ENCODE peak calls at places on chromosomes 1 and 21, in eight cellular contexts. One of them, this sample, is unnamed.

GRCh38 chr1:36327421-36328087 is 4.1 kb upstream of the EVA1B start:
- DNase-seq in activated CD8-positive, alpha-beta T cell treated with anti-CD3 and anti-CD28 coated beads, Interleukin-2, amount 10 ng/mL, durations not matched to agents 7 days and 5 days: no peak
- DNase-seq in colonic mucosa: no peak
- DNase-seq in adrenal gland: no peak
- DNase-seq in fibroblast of lung: no peak
- DNase-seq in stimulated activated CD8-positive, alpha-beta memory T cell treated with anti-CD3 and anti-CD28 coated beads, Interleukin-4, amount 100 ng/mL, for 4 hours: no peak
- DNase-seq in foreskin fibroblast: peak; percentile 89
- DNase-seq in left ventricle myocardium superior: no peak
- DNase-seq in this sample: no peak

GRCh38 chr1:208127791-208128408 is 116.3 kb downstream of the PLXNA2 start:
- DNase-seq in activated CD8-positive, alpha-beta T cell treated with anti-CD3 and anti-CD28 coated beads, Interleukin-2, amount 10 ng/mL, durations not matched to agents 7 days and 5 days: no peak
- DNase-seq in colonic mucosa: no peak
- DNase-seq in adrenal gland: no peak
- DNase-seq in fibroblast of lung: no peak
- DNase-seq in stimulated activated CD8-positive, alpha-beta memory T cell treated with anti-CD3 and anti-CD28 coated beads, Interleukin-4, amount 100 ng/mL, for 4 hours: no peak
- DNase-seq in foreskin fibroblast: no peak
- DNase-seq in left ventricle myocardium superior: no peak
- DNase-seq in this sample: no peak

GRCh38 chr1:225834417-225835329 is 24.7 kb downstream of the EPHX1 start:
- DNase-seq in activated CD8-positive, alpha-beta T cell treated with anti-CD3 and anti-CD28 coated beads, Interleukin-2, amount 10 ng/mL, durations not matched to agents 7 days and 5 days: no peak
- DNase-seq in colonic mucosa: no peak
- DNase-seq in adrenal gland: peak; percentile 75
- DNase-seq in fibroblast of lung: peak; percentile 92
- DNase-seq in stimulated activated CD8-positive, alpha-beta memory T cell treated with anti-CD3 and anti-CD28 coated beads, Interleukin-4, amount 100 ng/mL, for 4 hours: no peak
- DNase-seq in foreskin fibroblast: peak; percentile 79
- DNase-seq in left ventricle myocardium superior: peak; percentile 72
- DNase-seq in this sample: no peak

GRCh38 chr21:42019101-42019605 is 9.0 kb upstream of the ZBTB21 start:
- DNase-seq in activated CD8-positive, alpha-beta T cell treated with anti-CD3 and anti-CD28 coated beads, Interleukin-2, amount 10 ng/mL, durations not matched to agents 7 days and 5 days: no peak
- DNase-seq in colonic mucosa: no peak
- DNase-seq in adrenal gland: no peak
- DNase-seq in fibroblast of lung: no peak
- DNase-seq in stimulated activated CD8-positive, alpha-beta memory T cell treated with anti-CD3 and anti-CD28 coated beads, Interleukin-4, amount 100 ng/mL, for 4 hours: no peak
- DNase-seq in foreskin fibroblast: no peak
- DNase-seq in left ventricle myocardium superior: no peak
- DNase-seq in this sample: no peak

GRCh38 chr1:87042127-87042811 is 127.8 kb downstream of the HS2ST1 start:
- DNase-seq in activated CD8-positive, alpha-beta T cell treated with anti-CD3 and anti-CD28 coated beads, Interleukin-2, amount 10 ng/mL, durations not matched to agents 7 days and 5 days: no peak
- DNase-seq in colonic mucosa: no peak
- DNase-seq in adrenal gland: no peak
- DNase-seq in fibroblast of lung: no peak
- DNase-seq in stimulated activated CD8-positive, alpha-beta memory T cell treated with anti-CD3 and anti-CD28 coated beads, Interleukin-4, amount 100 ng/mL, for 4 hours: no peak
- DNase-seq in foreskin fibroblast: no peak
- DNase-seq in left ventricle myocardium superior: no peak
- DNase-seq in this sample: no peak

GRCh38 chr1:54995013-54995760 is 3.5 kb upstream of the BSND start:
- DNase-seq in activated CD8-positive, alpha-beta T cell treated with anti-CD3 and anti-CD28 coated beads, Interleukin-2, amount 10 ng/mL, durations not matched to agents 7 days and 5 days: no peak
- DNase-seq in colonic mucosa: no peak
- DNase-seq in adrenal gland: no peak
- DNase-seq in fibroblast of lung: no peak
- DNase-seq in stimulated activated CD8-positive, alpha-beta memory T cell treated with anti-CD3 and anti-CD28 coated beads, Interleukin-4, amount 100 ng/mL, for 4 hours: no peak
- DNase-seq in foreskin fibroblast: no peak
- DNase-seq in left ventricle myocardium superior: no peak
- DNase-seq in this sample: no peak

GRCh38 chr1:9838946-9839345 is 15.2 kb upstream of the CLSTN1 start:
- DNase-seq in activated CD8-positive, alpha-beta T cell treated with anti-CD3 and anti-CD28 coated beads, Interleukin-2, amount 10 ng/mL, durations not matched to agents 7 days and 5 days: no peak
- DNase-seq in colonic mucosa: no peak
- DNase-seq in adrenal gland: no peak
- DNase-seq in fibroblast of lung: no peak
- DNase-seq in stimulated activated CD8-positive, alpha-beta memory T cell treated with anti-CD3 and anti-CD28 coated beads, Interleukin-4, amount 100 ng/mL, for 4 hours: no peak
- DNase-seq in foreskin fibroblast: no peak
- DNase-seq in left ventricle myocardium superior: no peak
- DNase-seq in this sample: no peak

GRCh38 chr1:94903318-94904009 is 23.4 kb downstream of the CNN3 start:
- DNase-seq in activated CD8-positive, alpha-beta T cell treated with anti-CD3 and anti-CD28 coated beads, Interleukin-2, amount 10 ng/mL, durations not matched to agents 7 days and 5 days: no peak
- DNase-seq in colonic mucosa: no peak
- DNase-seq in adrenal gland: no peak
- DNase-seq in fibroblast of lung: no peak
- DNase-seq in stimulated activated CD8-positive, alpha-beta memory T cell treated with anti-CD3 and anti-CD28 coated beads, Interleukin-4, amount 100 ng/mL, for 4 hours: no peak
- DNase-seq in foreskin fibroblast: no peak
- DNase-seq in left ventricle myocardium superior: no peak
- DNase-seq in this sample: no peak

GRCh38 chr1:231091853-231092301 is 51.8 kb upstream of the FAM89A start:
- DNase-seq in activated CD8-positive, alpha-beta T cell treated with anti-CD3 and anti-CD28 coated beads, Interleukin-2, amount 10 ng/mL, durations not matched to agents 7 days and 5 days: peak; percentile 33
- DNase-seq in colonic mucosa: peak; percentile 53
- DNase-seq in adrenal gland: peak; percentile 26
- DNase-seq in fibroblast of lung: peak; percentile 24
- DNase-seq in stimulated activated CD8-positive, alpha-beta memory T cell treated with anti-CD3 and anti-CD28 coated beads, Interleukin-4, amount 100 ng/mL, for 4 hours: no peak
- DNase-seq in foreskin fibroblast: peak; percentile 21
- DNase-seq in left ventricle myocardium superior: no peak
- DNase-seq in this sample: no peak

GRCh38 chr1:230289350-230289644 is 136.8 kb downstream of the PGBD5 start:
- DNase-seq in activated CD8-positive, alpha-beta T cell treated with anti-CD3 and anti-CD28 coated beads, Interleukin-2, amount 10 ng/mL, durations not matched to agents 7 days and 5 days: no peak
- DNase-seq in colonic mucosa: no peak
- DNase-seq in adrenal gland: no peak
- DNase-seq in fibroblast of lung: no peak
- DNase-seq in stimulated activated CD8-positive, alpha-beta memory T cell treated with anti-CD3 and anti-CD28 coated beads, Interleukin-4, amount 100 ng/mL, for 4 hours: no peak
- DNase-seq in foreskin fibroblast: no peak
- DNase-seq in left ventricle myocardium superior: no peak
- DNase-seq in this sample: no peak

GRCh38 chr1:61426254-61426653 is 298.7 kb downstream of the TM2D1 start:
- DNase-seq in activated CD8-positive, alpha-beta T cell treated with anti-CD3 and anti-CD28 coated beads, Interleukin-2, amount 10 ng/mL, durations not matched to agents 7 days and 5 days: no peak
- DNase-seq in colonic mucosa: no peak
- DNase-seq in adrenal gland: no peak
- DNase-seq in fibroblast of lung: no peak
- DNase-seq in stimulated activated CD8-positive, alpha-beta memory T cell treated with anti-CD3 and anti-CD28 coated beads, Interleukin-4, amount 100 ng/mL, for 4 hours: no peak
- DNase-seq in foreskin fibroblast: no peak
- DNase-seq in left ventricle myocardium superior: no peak
- DNase-seq in this sample: no peak

GRCh38 chr1:197884173-197884572 is 18.3 kb upstream of the C1orf53 start:
- DNase-seq in activated CD8-positive, alpha-beta T cell treated with anti-CD3 and anti-CD28 coated beads, Interleukin-2, amount 10 ng/mL, durations not matched to agents 7 days and 5 days: no peak
- DNase-seq in colonic mucosa: peak; percentile 57
- DNase-seq in adrenal gland: no peak
- DNase-seq in fibroblast of lung: peak; percentile 44
- DNase-seq in stimulated activated CD8-positive, alpha-beta memory T cell treated with anti-CD3 and anti-CD28 coated beads, Interleukin-4, amount 100 ng/mL, for 4 hours: no peak
- DNase-seq in foreskin fibroblast: no peak
- DNase-seq in left ventricle myocardium superior: no peak
- DNase-seq in this sample: no peak

GRCh38 chr1:109131800-109132199 is 17.9 kb downstream of the ELAPOR1 start:
- DNase-seq in activated CD8-positive, alpha-beta T cell treated with anti-CD3 and anti-CD28 coated beads, Interleukin-2, amount 10 ng/mL, durations not matched to agents 7 days and 5 days: no peak
- DNase-seq in colonic mucosa: no peak
- DNase-seq in adrenal gland: no peak
- DNase-seq in fibroblast of lung: no peak
- DNase-seq in stimulated activated CD8-positive, alpha-beta memory T cell treated with anti-CD3 and anti-CD28 coated beads, Interleukin-4, amount 100 ng/mL, for 4 hours: no peak
- DNase-seq in foreskin fibroblast: no peak
- DNase-seq in left ventricle myocardium superior: no peak
- DNase-seq in this sample: no peak

GRCh38 chr1:174964261-174964984 is 35.3 kb upstream of the CACYBP start:
- DNase-seq in activated CD8-positive, alpha-beta T cell treated with anti-CD3 and anti-CD28 coated beads, Interleukin-2, amount 10 ng/mL, durations not matched to agents 7 days and 5 days: peak; percentile 37
- DNase-seq in colonic mucosa: peak; percentile 33
- DNase-seq in adrenal gland: no peak
- DNase-seq in fibroblast of lung: no peak
- DNase-seq in stimulated activated CD8-positive, alpha-beta memory T cell treated with anti-CD3 and anti-CD28 coated beads, Interleukin-4, amount 100 ng/mL, for 4 hours: no peak
- DNase-seq in foreskin fibroblast: no peak
- DNase-seq in left ventricle myocardium superior: no peak
- DNase-seq in this sample: no peak

GRCh38 chr1:84353665-84354064 is 44.6 kb upstream of the DNASE2B start:
- DNase-seq in activated CD8-positive, alpha-beta T cell treated with anti-CD3 and anti-CD28 coated beads, Interleukin-2, amount 10 ng/mL, durations not matched to agents 7 days and 5 days: no peak
- DNase-seq in colonic mucosa: no peak
- DNase-seq in adrenal gland: peak; percentile 60
- DNase-seq in fibroblast of lung: peak; percentile 85
- DNase-seq in stimulated activated CD8-positive, alpha-beta memory T cell treated with anti-CD3 and anti-CD28 coated beads, Interleukin-4, amount 100 ng/mL, for 4 hours: no peak
- DNase-seq in foreskin fibroblast: peak; percentile 81
- DNase-seq in left ventricle myocardium superior: no peak
- DNase-seq in this sample: no peak

GRCh38 chr21:40386301-40386911 is 460.6 kb downstream of the DSCAM start:
- DNase-seq in activated CD8-positive, alpha-beta T cell treated with anti-CD3 and anti-CD28 coated beads, Interleukin-2, amount 10 ng/mL, durations not matched to agents 7 days and 5 days: peak; percentile 39
- DNase-seq in colonic mucosa: peak; percentile 37
- DNase-seq in adrenal gland: peak; percentile 60
- DNase-seq in fibroblast of lung: no peak
- DNase-seq in stimulated activated CD8-positive, alpha-beta memory T cell treated with anti-CD3 and anti-CD28 coated beads, Interleukin-4, amount 100 ng/mL, for 4 hours: no peak
- DNase-seq in foreskin fibroblast: no peak
- DNase-seq in left ventricle myocardium superior: peak; percentile 71
- DNase-seq in this sample: peak; percentile 66

GRCh38 chr1:245575710-245576109 is 420.9 kb downstream of the KIF26B start:
- DNase-seq in activated CD8-positive, alpha-beta T cell treated with anti-CD3 and anti-CD28 coated beads, Interleukin-2, amount 10 ng/mL, durations not matched to agents 7 days and 5 days: no peak
- DNase-seq in colonic mucosa: no peak
- DNase-seq in adrenal gland: no peak
- DNase-seq in fibroblast of lung: peak; percentile 4
- DNase-seq in stimulated activated CD8-positive, alpha-beta memory T cell treated with anti-CD3 and anti-CD28 coated beads, Interleukin-4, amount 100 ng/mL, for 4 hours: no peak
- DNase-seq in foreskin fibroblast: no peak
- DNase-seq in left ventricle myocardium superior: no peak
- DNase-seq in this sample: no peak

GRCh38 chr1:239976130-239976968 is 115.3 kb upstream of the FMN2 start:
- DNase-seq in activated CD8-positive, alpha-beta T cell treated with anti-CD3 and anti-CD28 coated beads, Interleukin-2, amount 10 ng/mL, durations not matched to agents 7 days and 5 days: peak; percentile 63
- DNase-seq in colonic mucosa: peak; percentile 48
- DNase-seq in adrenal gland: peak; percentile 55
- DNase-seq in fibroblast of lung: peak; percentile 65
- DNase-seq in stimulated activated CD8-positive, alpha-beta memory T cell treated with anti-CD3 and anti-CD28 coated beads, Interleukin-4, amount 100 ng/mL, for 4 hours: peak; percentile 14
- DNase-seq in foreskin fibroblast: peak; percentile 82
- DNase-seq in left ventricle myocardium superior: peak; percentile 37
- DNase-seq in this sample: peak; percentile 46

GRCh38 chr1:54464031-54464476 is 57.9 kb upstream of the SSBP3 start:
- DNase-seq in activated CD8-positive, alpha-beta T cell treated with anti-CD3 and anti-CD28 coated beads, Interleukin-2, amount 10 ng/mL, durations not matched to agents 7 days and 5 days: no peak
- DNase-seq in colonic mucosa: no peak
- DNase-seq in adrenal gland: no peak
- DNase-seq in fibroblast of lung: no peak
- DNase-seq in stimulated activated CD8-positive, alpha-beta memory T cell treated with anti-CD3 and anti-CD28 coated beads, Interleukin-4, amount 100 ng/mL, for 4 hours: no peak
- DNase-seq in foreskin fibroblast: no peak
- DNase-seq in left ventricle myocardium superior: no peak
- DNase-seq in this sample: no peak

GRCh38 chr1:184212649-184213314 is 161.3 kb downstream of the TSEN15 start:
- DNase-seq in activated CD8-positive, alpha-beta T cell treated with anti-CD3 and anti-CD28 coated beads, Interleukin-2, amount 10 ng/mL, durations not matched to agents 7 days and 5 days: no peak
- DNase-seq in colonic mucosa: no peak
- DNase-seq in adrenal gland: no peak
- DNase-seq in fibroblast of lung: peak; percentile 51
- DNase-seq in stimulated activated CD8-positive, alpha-beta memory T cell treated with anti-CD3 and anti-CD28 coated beads, Interleukin-4, amount 100 ng/mL, for 4 hours: no peak
- DNase-seq in foreskin fibroblast: peak; percentile 85
- DNase-seq in left ventricle myocardium superior: no peak
- DNase-seq in this sample: no peak